ENCODE peak calls at places on chromosomes 4 and X, in six cellular contexts. One of them, this sample, is unnamed.

GRCh38 chr4:123168812-123169211 is 227.8 kb upstream of the SPRY1 start:
- DNase-seq in AG04449: peak
- DNase-seq in fibroblast of the aortic adventitia: no peak
- DNase-seq in progenitor cell of endocrine pancreas: no peak
- DNase-seq in A673: no peak
- DNase-seq in SK-N-SH: no peak
- DNase-seq in this sample: peak

GRCh38 chr4:73021634-73022033 is 47.9 kb downstream of the COX18 start:
- DNase-seq in AG04449: no peak
- DNase-seq in fibroblast of the aortic adventitia: peak
- DNase-seq in progenitor cell of endocrine pancreas: no peak
- DNase-seq in A673: peak
- DNase-seq in SK-N-SH: peak
- DNase-seq in this sample: peak

GRCh38 chrX:69389221-69389620 is 114.9 kb upstream of the NALF2 start:
- DNase-seq in AG04449: no peak
- DNase-seq in fibroblast of the aortic adventitia: no peak
- DNase-seq in progenitor cell of endocrine pancreas: no peak
- DNase-seq in A673: no peak
- DNase-seq in SK-N-SH: no peak
- DNase-seq in this sample: no peak

GRCh38 chr4:160375746-160376452 is 1273.0 kb downstream of the RAPGEF2 start:
- DNase-seq in AG04449: no peak
- DNase-seq in fibroblast of the aortic adventitia: no peak
- DNase-seq in progenitor cell of endocrine pancreas: no peak
- DNase-seq in A673: no peak
- DNase-seq in SK-N-SH: no peak
- DNase-seq in this sample: no peak

GRCh38 chrX:110051559-110051958 is 48.6 kb downstream of the TMEM164 start:
- DNase-seq in AG04449: no peak
- DNase-seq in fibroblast of the aortic adventitia: no peak
- DNase-seq in progenitor cell of endocrine pancreas: no peak
- DNase-seq in A673: no peak
- DNase-seq in SK-N-SH: no peak
- DNase-seq in this sample: no peak

GRCh38 chrX:5236096-5236495 is 992.6 kb downstream of the NLGN4X start:
- DNase-seq in AG04449: no peak
- DNase-seq in fibroblast of the aortic adventitia: no peak
- DNase-seq in progenitor cell of endocrine pancreas: peak
- DNase-seq in A673: peak
- DNase-seq in SK-N-SH: peak
- DNase-seq in this sample: no peak

GRCh38 chr4:82293304-82293703 is 80.5 kb downstream of the HNRNPD start:
- DNase-seq in AG04449: no peak
- DNase-seq in fibroblast of the aortic adventitia: no peak
- DNase-seq in progenitor cell of endocrine pancreas: no peak
- DNase-seq in A673: no peak
- DNase-seq in SK-N-SH: no peak
- DNase-seq in this sample: no peak

GRCh38 chr4:174086829-174087799 is 196.4 kb downstream of the FBXO8 start:
- DNase-seq in AG04449: no peak
- DNase-seq in fibroblast of the aortic adventitia: no peak
- DNase-seq in progenitor cell of endocrine pancreas: no peak
- DNase-seq in A673: no peak
- DNase-seq in SK-N-SH: no peak
- DNase-seq in this sample: no peak

DNA sequence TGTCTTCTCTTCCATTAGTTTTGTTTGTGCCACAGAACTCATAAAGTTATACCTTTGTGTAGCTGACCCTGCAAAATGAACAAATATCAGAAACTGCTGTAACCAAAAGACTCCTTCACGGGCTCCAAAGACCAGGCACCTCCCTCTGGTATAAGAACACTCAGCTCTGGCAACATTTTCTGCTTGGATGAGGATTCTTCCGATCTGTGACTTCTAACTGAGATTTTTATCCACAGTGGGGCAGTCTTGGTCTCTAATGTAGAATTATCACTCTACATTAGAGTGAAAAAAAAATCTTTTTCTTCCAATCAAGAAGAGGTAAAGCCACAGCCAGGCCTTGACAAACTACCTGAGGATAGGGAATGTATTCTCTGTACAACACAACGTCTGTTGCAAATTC is 38.5 kb upstream of the PRSS48 start:
- DNase-seq in AG04449: no peak
- DNase-seq in fibroblast of the aortic adventitia: peak
- DNase-seq in progenitor cell of endocrine pancreas: no peak
- DNase-seq in A673: no peak
- DNase-seq in SK-N-SH: no peak
- DNase-seq in this sample: peak
- TF ChIP-seq CTCF in AG04449: no peak
- TF ChIP-seq CTCF in fibroblast of the aortic adventitia: peak
- TF ChIP-seq CTCF in progenitor cell of endocrine pancreas: no peak
- TF ChIP-seq CTCF in A673: no peak
- TF ChIP-seq CTCF in SK-N-SH: peak
- TF ChIP-seq CTCF in this sample: peak

GRCh38 chr4:159258889-159259560 is 156.1 kb downstream of the RAPGEF2 start:
- DNase-seq in AG04449: no peak
- DNase-seq in fibroblast of the aortic adventitia: no peak
- DNase-seq in progenitor cell of endocrine pancreas: no peak
- DNase-seq in A673: no peak
- DNase-seq in SK-N-SH: no peak
- DNase-seq in this sample: no peak

GRCh38 chr4:159252491-159252890 is 149.6 kb downstream of the RAPGEF2 start:
- DNase-seq in AG04449: no peak
- DNase-seq in fibroblast of the aortic adventitia: peak
- DNase-seq in progenitor cell of endocrine pancreas: no peak
- DNase-seq in A673: peak
- DNase-seq in SK-N-SH: no peak
- DNase-seq in this sample: no peak

GRCh38 chr4:159250751-159251325 is 148.0 kb downstream of the RAPGEF2 start:
- DNase-seq in AG04449: no peak
- DNase-seq in fibroblast of the aortic adventitia: no peak
- DNase-seq in progenitor cell of endocrine pancreas: no peak
- DNase-seq in A673: no peak
- DNase-seq in SK-N-SH: no peak
- DNase-seq in this sample: no peak

DNA sequence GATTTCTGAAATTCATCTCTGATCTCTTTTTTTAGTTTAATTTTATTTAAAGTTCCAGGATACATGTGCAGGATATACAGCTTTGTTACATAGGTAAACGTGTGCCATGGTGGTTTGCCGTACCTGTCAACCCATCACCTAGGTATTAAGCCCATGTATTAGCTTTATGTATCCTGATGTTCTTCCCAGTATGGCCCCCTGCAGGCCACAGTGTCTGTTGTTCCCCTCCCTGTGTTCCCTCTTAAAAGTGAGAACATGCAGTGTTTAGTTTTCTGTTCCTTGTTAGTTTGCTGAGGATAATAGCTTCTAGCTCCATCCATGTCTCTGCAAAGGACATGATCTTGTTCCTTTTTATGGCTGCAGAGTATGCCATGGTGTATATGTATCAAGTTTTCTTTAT is 153.2 kb downstream of the RAPGEF2 start:
- DNase-seq in AG04449: no peak
- DNase-seq in fibroblast of the aortic adventitia: no peak
- DNase-seq in progenitor cell of endocrine pancreas: no peak
- DNase-seq in A673: no peak
- DNase-seq in SK-N-SH: no peak
- DNase-seq in this sample: no peak
- TF ChIP-seq CTCF in AG04449: no peak
- TF ChIP-seq CTCF in fibroblast of the aortic adventitia: no peak
- TF ChIP-seq CTCF in progenitor cell of endocrine pancreas: no peak
- TF ChIP-seq CTCF in A673: peak
- TF ChIP-seq CTCF in SK-N-SH: peak
- TF ChIP-seq CTCF in this sample: peak

DNA sequence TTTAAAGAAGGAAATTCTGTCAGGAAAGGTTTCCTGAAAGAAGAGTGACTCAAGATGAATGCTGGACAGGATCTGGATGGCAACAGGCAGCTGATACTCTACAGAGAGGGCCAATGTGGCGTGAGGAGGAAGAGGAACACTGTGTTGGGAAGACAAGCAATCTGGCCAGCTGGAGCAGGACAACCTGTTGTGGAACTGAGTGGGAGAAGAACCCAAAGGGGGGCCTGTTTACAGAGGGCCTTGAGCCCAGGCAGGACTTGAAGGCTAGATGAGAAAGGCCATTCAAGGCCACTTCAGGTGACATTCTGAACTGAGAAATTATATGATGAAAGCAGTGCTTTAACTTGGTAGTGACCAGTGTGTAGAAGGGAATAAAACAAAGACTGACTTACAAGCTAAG is 8.5 kb downstream of the OTUD4 start:
- DNase-seq in AG04449: no peak
- DNase-seq in fibroblast of the aortic adventitia: no peak
- DNase-seq in progenitor cell of endocrine pancreas: no peak
- DNase-seq in A673: no peak
- DNase-seq in SK-N-SH: no peak
- DNase-seq in this sample: no peak
- TF ChIP-seq CTCF in AG04449: no peak
- TF ChIP-seq CTCF in fibroblast of the aortic adventitia: no peak
- TF ChIP-seq CTCF in progenitor cell of endocrine pancreas: no peak
- TF ChIP-seq CTCF in A673: no peak
- TF ChIP-seq CTCF in SK-N-SH: no peak
- TF ChIP-seq CTCF in this sample: no peak

DNA sequence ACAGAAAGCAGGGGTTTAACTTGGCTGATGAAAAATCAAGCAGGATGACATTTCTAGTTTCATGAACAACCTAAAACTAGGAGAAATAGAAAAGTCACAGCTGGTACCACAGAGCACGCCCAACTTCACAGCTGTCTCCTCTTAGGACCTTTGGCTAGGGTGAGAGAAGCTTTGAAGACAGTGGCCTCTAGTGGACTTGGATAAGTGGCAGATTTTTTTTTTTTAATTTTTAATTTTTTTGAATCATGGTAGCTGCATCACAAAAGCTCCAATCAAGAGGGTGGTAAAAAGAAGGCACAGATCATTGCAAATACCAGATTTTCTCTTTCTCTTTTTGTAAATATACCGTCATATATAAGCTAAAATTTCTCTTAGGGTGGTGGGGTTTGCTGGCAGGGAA is 20.2 kb upstream of the MAP3K15 start:
- DNase-seq in AG04449: no peak
- DNase-seq in fibroblast of the aortic adventitia: peak
- DNase-seq in progenitor cell of endocrine pancreas: no peak
- DNase-seq in A673: peak
- DNase-seq in SK-N-SH: peak
- DNase-seq in this sample: peak
- TF ChIP-seq CTCF in AG04449: peak
- TF ChIP-seq CTCF in fibroblast of the aortic adventitia: peak
- TF ChIP-seq CTCF in progenitor cell of endocrine pancreas: peak
- TF ChIP-seq CTCF in A673: peak
- TF ChIP-seq CTCF in SK-N-SH: peak
- TF ChIP-seq CTCF in this sample: peak

GRCh38 chr4:42750091-42750490 is 93.2 kb upstream of the ATP8A1 start:
- DNase-seq in AG04449: no peak
- DNase-seq in fibroblast of the aortic adventitia: peak
- DNase-seq in progenitor cell of endocrine pancreas: no peak
- DNase-seq in A673: no peak
- DNase-seq in SK-N-SH: peak
- DNase-seq in this sample: no peak
- TF ChIP-seq CTCF in AG04449: no peak
- TF ChIP-seq CTCF in fibroblast of the aortic adventitia: peak
- TF ChIP-seq CTCF in progenitor cell of endocrine pancreas: no peak
- TF ChIP-seq CTCF in A673: no peak
- TF ChIP-seq CTCF in SK-N-SH: peak
- TF ChIP-seq CTCF in this sample: no peak

DNA sequence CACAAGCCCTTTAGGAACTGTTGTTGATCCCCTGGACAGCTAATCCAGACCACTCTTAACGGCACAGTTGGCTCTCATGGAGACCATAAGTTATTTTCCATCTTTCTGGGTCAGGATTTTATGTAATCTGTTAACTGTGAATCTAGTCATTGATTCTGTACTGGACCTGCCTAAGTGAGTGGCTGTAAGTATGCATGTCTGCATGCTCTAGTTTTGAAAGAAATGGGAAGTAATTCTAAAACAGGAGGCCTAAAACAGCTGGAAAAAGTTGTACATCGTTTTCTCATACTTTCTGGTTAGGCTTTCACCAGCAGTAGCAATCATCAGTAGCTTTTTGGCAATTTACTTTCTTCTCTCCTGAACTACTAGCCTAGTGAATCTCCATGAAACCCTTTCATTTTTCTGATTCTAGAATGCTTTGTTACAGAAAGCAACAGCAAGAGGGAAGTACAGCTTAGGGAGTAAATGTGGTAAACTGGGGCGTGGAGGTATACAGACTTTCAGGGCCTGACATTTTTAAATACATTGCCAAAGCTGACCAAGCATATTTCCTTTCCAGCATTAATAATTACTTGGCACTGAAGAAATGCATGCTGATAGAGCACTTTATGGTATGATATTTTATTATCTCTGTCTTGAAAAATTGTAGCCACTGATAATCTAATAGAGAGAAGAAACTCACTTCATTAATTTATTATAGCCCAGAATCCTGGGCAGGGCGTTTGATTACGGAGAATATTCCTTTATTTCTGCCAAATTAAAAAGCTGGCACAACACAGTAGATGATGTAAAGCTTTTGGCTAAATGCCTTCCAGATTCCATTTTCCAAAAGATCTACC is 202.7 kb downstream of the BANK1 start:
- DNase-seq in AG04449: no peak
- DNase-seq in fibroblast of the aortic adventitia: peak
- DNase-seq in progenitor cell of endocrine pancreas: no peak
- DNase-seq in A673: no peak
- DNase-seq in SK-N-SH: no peak
- DNase-seq in this sample: no peak
- TF ChIP-seq CTCF in AG04449: no peak
- TF ChIP-seq CTCF in fibroblast of the aortic adventitia: no peak
- TF ChIP-seq CTCF in progenitor cell of endocrine pancreas: no peak
- TF ChIP-seq CTCF in A673: no peak
- TF ChIP-seq CTCF in SK-N-SH: no peak
- TF ChIP-seq CTCF in this sample: no peak

This sample was measured in HFFc6.